ENCODE peak calls at places on chromosomes 4 and X, in seven cellular contexts. One of them, this sample, is unnamed.

GRCh38 chrX:151703487-151703886 is 8.2 kb downstream of the PRRG3 start:
- DNase-seq in putamen: no peak
- DNase-seq in HS-5: no peak
- DNase-seq in mucosa of gallbladder: no peak
- DNase-seq in NCI-H524: no peak
- DNase-seq in iPS-NIHi11: no peak
- DNase-seq in glutamatergic neuron: no peak
- DNase-seq in this sample: no peak

GRCh38 chrX:51614353-51614752 is 4.4 kb downstream of the CENPVL3 start:
- DNase-seq in putamen: peak
- DNase-seq in HS-5: peak
- DNase-seq in mucosa of gallbladder: no peak
- DNase-seq in NCI-H524: peak
- DNase-seq in iPS-NIHi11: peak
- DNase-seq in glutamatergic neuron: no peak
- DNase-seq in this sample: no peak

GRCh38 chr4:105130945-105131344 is 15.7 kb upstream of the TET2 start:
- DNase-seq in putamen: no peak
- DNase-seq in HS-5: no peak
- DNase-seq in mucosa of gallbladder: no peak
- DNase-seq in NCI-H524: no peak
- DNase-seq in iPS-NIHi11: no peak
- DNase-seq in glutamatergic neuron: no peak
- DNase-seq in this sample: no peak

GRCh38 chr4:2042207-2042946 is 16.8 kb upstream of the NAT8L start:
- DNase-seq in putamen: no peak
- DNase-seq in HS-5: no peak
- DNase-seq in mucosa of gallbladder: no peak
- DNase-seq in NCI-H524: no peak
- DNase-seq in iPS-NIHi11: peak
- DNase-seq in glutamatergic neuron: peak
- DNase-seq in this sample: peak

GRCh38 chr4:156762851-156763250 is 208.7 kb downstream of the PDGFC start:
- DNase-seq in putamen: no peak
- DNase-seq in HS-5: no peak
- DNase-seq in mucosa of gallbladder: no peak
- DNase-seq in NCI-H524: peak
- DNase-seq in iPS-NIHi11: no peak
- DNase-seq in glutamatergic neuron: no peak
- DNase-seq in this sample: no peak

GRCh38 chr4:57156242-57156990 is 46.2 kb upstream of the IGFBP7 start:
- DNase-seq in putamen: peak
- DNase-seq in HS-5: no peak
- DNase-seq in mucosa of gallbladder: no peak
- DNase-seq in NCI-H524: no peak
- DNase-seq in iPS-NIHi11: no peak
- DNase-seq in glutamatergic neuron: no peak
- DNase-seq in this sample: no peak

GRCh38 chr4:184322328-184323025 is 104.8 kb upstream of the ENPP6 start:
- DNase-seq in putamen: no peak
- DNase-seq in HS-5: no peak
- DNase-seq in mucosa of gallbladder: no peak
- DNase-seq in NCI-H524: no peak
- DNase-seq in iPS-NIHi11: no peak
- DNase-seq in glutamatergic neuron: no peak
- DNase-seq in this sample: no peak

GRCh38 chr4:656651-657337 is 17.3 kb downstream of the ATP5ME start:
- DNase-seq in putamen: no peak
- DNase-seq in HS-5: no peak
- DNase-seq in mucosa of gallbladder: no peak
- DNase-seq in NCI-H524: no peak
- DNase-seq in iPS-NIHi11: no peak
- DNase-seq in glutamatergic neuron: no peak
- DNase-seq in this sample: no peak

GRCh38 chr4:109994415-109994827 is 81.7 kb downstream of the EGF start:
- DNase-seq in putamen: no peak
- DNase-seq in HS-5: no peak
- DNase-seq in mucosa of gallbladder: no peak
- DNase-seq in NCI-H524: no peak
- DNase-seq in iPS-NIHi11: no peak
- DNase-seq in glutamatergic neuron: no peak
- DNase-seq in this sample: no peak

GRCh38 chr4:14596437-14596836 is 405.8 kb upstream of the CPEB2 start:
- DNase-seq in putamen: no peak
- DNase-seq in HS-5: no peak
- DNase-seq in mucosa of gallbladder: no peak
- DNase-seq in NCI-H524: no peak
- DNase-seq in iPS-NIHi11: no peak
- DNase-seq in glutamatergic neuron: no peak
- DNase-seq in this sample: no peak

This sample was measured in activated naive CD8-positive, alpha-beta T cell treated with anti-CD3 and anti-CD28 coated beads, Interleukin-2, amount 10 ng/mL, durations not matched to agents 7 days and 5 days.